ENCODE peak calls at places on chromosomes 5 and 9, in four cellular contexts. H is fibroblast of lung, T is colonic mucosa, R is GM06990. E is an unnamed sample.

GRCh38 chr9:3879731-3880493 is 354.1 kb upstream of the RFX3 start:
- DNase-seq in R (no peak), H (no peak), T (no peak), E (no peak)

GRCh38 chr9:33220681-33221567 is 19.0 kb upstream of the SPINK4 start:
- DNase-seq in T (no peak), R (peak), H (no peak), E (no peak)

GRCh38 chr9:33289501-33289900 is 815 bp upstream of the NFX1 start:
- DNase-seq in H (no peak), R (no peak), T (no peak), E (peak)

GRCh38 chr5:39138892-39139291 is 64.7 kb upstream of the RICTOR start:
- DNase-seq in H (peak), T (no peak), R (no peak), E (no peak)

GRCh38 chr9:129378241-129378661 is 200.2 kb upstream of the IER5L start:
- DNase-seq in T (no peak), R (no peak), H (no peak), E (no peak)

GRCh38 chr9:69173497-69173890 is 583 bp upstream of the TJP2 start:
- DNase-seq in T (no peak), R (no peak), H (no peak), E (no peak)

GRCh38 chr5:117262607-117263131 is 688.0 kb upstream of the SEMA6A start:
- DNase-seq in H (no peak), R (no peak), T (no peak), E (no peak)

GRCh38 chr9:5799314-5799713 is 33.6 kb downstream of the ERMP1 start:
- DNase-seq in R (no peak), H (peak), T (no peak), E (no peak)

GRCh38 chr5:40480392-40480791 is 199.3 kb upstream of the PTGER4 start:
- DNase-seq in R (no peak), T (no peak), H (no peak), E (no peak)

GRCh38 chr5:82306151-82306550 is 28.0 kb upstream of the RPS23 start:
- DNase-seq in H (no peak), R (no peak), T (no peak), E (no peak)

GRCh38 chr9:81146684-81147337 is 542.5 kb downstream of the TLE1 start:
- DNase-seq in T (no peak), R (no peak), H (peak), E (no peak)

GRCh38 chr9:6098431-6098830 is 83.0 kb upstream of the RANBP6 start:
- DNase-seq in H (peak), T (no peak), R (no peak), E (no peak)

GRCh38 chr9:137381501-137382443 is 41.2 kb downstream of the EXD3 start:
- DNase-seq in T (no peak), H (no peak), R (no peak), E (no peak)

GRCh38 chr5:143426437-143426991 is 23.0 kb upstream of the NR3C1 start:
- DNase-seq in H (no peak), R (no peak), T (no peak), E (no peak)

GRCh38 chr5:15566306-15566705 is 66.3 kb downstream of the FBXL7 start:
- DNase-seq in T (no peak), H (no peak), R (no peak), E (no peak)

GRCh38 chr5:138408023-138408422 is 30.8 kb upstream of the REEP2 start:
- DNase-seq in H (no peak), R (peak), T (peak), E (no peak)

GRCh38 chr9:121725008-121725795 is 73.8 kb downstream of the DAB2IP start:
- DNase-seq in R (no peak), H (peak), T (peak), E (no peak)

GRCh38 chr9:72980600-72981265 is 27.9 kb upstream of the ALDH1A1 start:
- DNase-seq in H (no peak), R (no peak), T (no peak), E (no peak)

GRCh38 chr9:85723220-85723619 is 18.5 kb downstream of the AGTPBP1 start:
- DNase-seq in T (peak), H (no peak), R (no peak), E (no peak)

GRCh38 chr9:69193685-69194032 is 19.6 kb downstream of the TJP2 start:
- DNase-seq in H (no peak), T (no peak), R (no peak), E (no peak)

GRCh38 chr5:164353155-164353554 is 847.7 kb downstream of the MAT2B start:
- DNase-seq in R (no peak), H (peak), T (no peak), E (no peak)

GRCh38 chr9:72312563-72312962 is 52.4 kb downstream of the ZFAND5 start:
- DNase-seq in T (no peak), H (no peak), R (no peak), E (no peak)

GRCh38 chr9:137972988-137973470 is 95.4 kb downstream of the CACNA1B start:
- DNase-seq in R (no peak), T (no peak), H (no peak), E (no peak)

GRCh38 chr9:133234577-133235322 is 25.7 kb upstream of the OBP2B start:
- DNase-seq in T (no peak), R (no peak), H (no peak), E (no peak)

GRCh38 chr5:42720242-42720641 is 36.4 kb upstream of the CCDC152 start:
- DNase-seq in T (no peak), R (no peak), H (no peak), E (no peak)

GRCh38 chr5:173974688-173975239 is 14.2 kb upstream of the C5orf47 start:
- DNase-seq in T (no peak), R (no peak), H (no peak), E (no peak)

GRCh38 chr5:134142088-134142487 is 27.6 kb downstream of the TCF7 start:
- DNase-seq in T (peak), R (no peak), H (no peak), E (peak)

GRCh38 chr5:84393969-84394368 is 9.3 kb upstream of the EDIL3 start:
- DNase-seq in R (no peak), T (no peak), H (peak), E (no peak)

GRCh38 chr5:56447232-56447631 is 214.1 kb upstream of the ANKRD55 start:
- DNase-seq in H (no peak), R (no peak), T (no peak), E (no peak)

GRCh38 chr9:93721417-93721965 is 145.1 kb downstream of the PHF2 start:
- DNase-seq in H (no peak), R (no peak), T (no peak), E (no peak)

GRCh38 chr5:1875843-1876671 is 6.7 kb downstream of the IRX4 start:
- DNase-seq in H (no peak), T (no peak), R (no peak), E (no peak)

GRCh38 chr5:103375356-103375755 is 116.8 kb downstream of the MACIR start:
- DNase-seq in R (no peak), H (peak), T (no peak), E (no peak)

GRCh38 chr5:135139397-135140134 is 105.5 kb upstream of the PITX1 start:
- DNase-seq in T (peak), R (no peak), H (peak), E (no peak)

GRCh38 chr5:31783246-31783645 is 144.3 kb downstream of the PDZD2 start:
- DNase-seq in H (no peak), T (no peak), R (no peak), E (no peak)

GRCh38 chr5:73299017-73299630 is 126.1 kb downstream of the TMEM174 start:
- DNase-seq in T (no peak), H (peak), R (peak), E (no peak)

GRCh38 chr5:42879267-42879666 is 67.6 kb upstream of the SELENOP start:
- DNase-seq in T (peak), R (no peak), H (no peak), E (no peak)

GRCh38 chr5:92378961-92379611 is 996.0 kb upstream of the ARRDC3 start:
- DNase-seq in R (no peak), H (peak), T (no peak), E (no peak)

GRCh38 chr5:97936246-97936645 is 753.2 kb upstream of the RIOK2 start:
- DNase-seq in R (no peak), T (no peak), H (no peak), E (no peak)

GRCh38 chr5:140239939-140240700 is 62.8 kb downstream of the PFDN1 start:
- DNase-seq in R (peak), H (peak), T (peak), E (peak)

GRCh38 chr5:105688227-105688807 is 1982.4 kb downstream of the EFNA5 start:
- DNase-seq in T (no peak), R (no peak), H (no peak), E (no peak)

DNA sequence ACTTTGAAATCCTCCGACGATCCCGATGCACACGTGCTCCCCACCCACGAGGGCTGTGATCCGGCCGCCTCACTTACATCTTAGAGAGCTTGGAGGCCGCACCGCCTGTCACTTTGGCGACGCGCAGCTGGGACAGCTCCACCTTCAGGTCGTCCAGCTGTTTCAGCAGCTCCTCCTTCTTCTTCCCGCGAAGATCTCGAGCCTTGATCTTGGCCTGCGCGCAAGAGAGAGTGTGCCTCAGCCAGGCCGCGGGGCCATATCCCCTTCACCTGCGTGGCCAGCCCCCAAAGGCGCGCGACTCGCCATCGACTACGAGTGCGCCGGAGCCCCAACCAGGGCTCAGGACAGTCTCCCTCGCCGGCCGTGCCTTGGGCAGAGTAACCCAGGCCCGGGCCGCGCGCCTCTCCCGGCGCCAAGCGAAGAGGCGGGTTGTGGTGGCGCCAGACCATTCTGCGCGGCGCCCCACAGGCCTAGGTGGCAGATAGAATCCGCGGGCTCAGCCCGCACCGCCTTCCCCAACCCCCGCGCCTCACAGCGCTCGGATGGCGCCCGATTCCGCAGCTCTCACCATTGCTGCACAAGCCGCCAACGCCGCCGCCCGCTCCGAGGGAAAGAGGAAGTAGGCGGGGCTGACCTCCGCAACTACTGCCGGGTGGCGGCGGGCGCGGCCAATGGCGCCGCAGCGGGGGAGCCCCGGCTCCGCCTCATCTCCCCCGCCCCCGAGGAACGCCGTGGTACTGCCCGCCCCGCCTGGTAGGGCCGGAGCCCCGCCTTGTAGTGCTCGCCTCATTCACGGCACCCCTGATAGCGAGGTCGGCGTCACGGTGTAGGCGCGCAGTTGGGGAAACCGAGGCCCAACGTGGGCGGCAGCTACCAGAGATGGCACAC is at the start of the genes ARPC5L and RPL35:
- DNase-seq in H (peak), R (peak), T (peak), E (peak)
- TF ChIP-seq CTCF in H (peak), R (peak), T (peak), E (no peak)

DNA sequence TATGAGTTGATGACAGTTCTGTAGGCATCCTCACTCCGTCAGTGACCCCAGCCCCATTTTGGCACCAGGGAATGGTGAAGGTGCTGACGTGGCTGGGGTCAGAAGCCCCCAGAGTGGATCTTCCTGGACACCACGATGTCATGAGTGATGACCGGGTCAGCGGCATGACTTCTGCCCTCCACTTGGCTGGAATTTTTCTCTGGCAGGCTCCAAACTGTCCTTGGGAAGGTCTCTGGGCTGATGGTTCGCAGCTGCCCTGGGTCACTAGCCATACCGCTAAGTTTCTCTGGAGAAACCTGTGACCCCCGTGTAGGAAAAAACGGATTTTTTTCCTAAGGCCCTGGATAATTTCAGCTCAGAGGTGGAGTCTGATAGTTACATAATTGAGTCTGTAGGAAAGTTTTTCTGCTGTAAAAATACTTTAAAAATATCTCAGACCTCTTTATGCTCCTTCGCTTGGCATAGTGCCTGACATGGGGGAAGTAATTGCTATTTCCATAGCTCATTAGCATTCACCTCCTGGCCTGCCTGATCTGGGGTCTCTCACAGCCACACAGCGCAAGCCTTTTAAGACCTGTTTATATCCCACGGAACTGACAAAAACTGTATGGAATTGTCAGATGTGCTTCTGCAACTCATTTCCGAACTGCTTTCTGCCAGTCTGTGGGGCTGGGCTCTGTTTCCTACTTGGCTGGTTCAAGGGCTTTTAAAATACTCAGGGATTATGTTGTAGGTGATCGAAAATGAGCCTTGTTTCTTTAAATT is 69.2 kb downstream of the ANGPTL2 start:
- DNase-seq in R (no peak), T (no peak), H (peak), E (no peak)
- TF ChIP-seq CTCF in R (no peak), T (no peak), H (no peak), E (no peak)

GRCh38 chr5:166282939-166283338 is 2008.5 kb upstream of the WWC1 start:
- DNase-seq in H (no peak), T (no peak), R (no peak), E (no peak)

GRCh38 chr5:166286832-166287231 is 2004.6 kb upstream of the WWC1 start:
- DNase-seq in R (no peak), H (no peak), T (no peak), E (no peak)

DNA sequence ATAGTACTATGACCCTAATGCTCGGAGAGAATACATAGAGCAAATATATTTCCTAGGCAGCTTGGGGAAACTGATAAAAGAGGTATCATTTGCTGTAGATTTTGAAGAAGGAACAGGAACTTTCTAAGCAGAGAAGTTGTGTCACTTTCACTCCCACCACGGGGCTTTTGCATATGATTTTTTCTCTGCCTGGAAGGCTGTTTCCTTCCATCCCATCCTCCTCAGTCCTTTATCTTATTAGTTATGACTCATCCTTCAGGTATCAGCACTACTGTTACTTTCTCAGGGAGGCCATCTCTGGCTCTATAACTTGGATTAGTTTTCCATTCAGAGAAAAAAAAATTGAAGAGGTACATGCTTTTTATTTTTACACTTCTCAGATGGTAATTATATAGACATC is 2006.1 kb upstream of the WWC1 start:
- DNase-seq in T (no peak), R (no peak), H (no peak), E (no peak)
- TF ChIP-seq CTCF in T (no peak), R (no peak), H (no peak), E (no peak)

DNA sequence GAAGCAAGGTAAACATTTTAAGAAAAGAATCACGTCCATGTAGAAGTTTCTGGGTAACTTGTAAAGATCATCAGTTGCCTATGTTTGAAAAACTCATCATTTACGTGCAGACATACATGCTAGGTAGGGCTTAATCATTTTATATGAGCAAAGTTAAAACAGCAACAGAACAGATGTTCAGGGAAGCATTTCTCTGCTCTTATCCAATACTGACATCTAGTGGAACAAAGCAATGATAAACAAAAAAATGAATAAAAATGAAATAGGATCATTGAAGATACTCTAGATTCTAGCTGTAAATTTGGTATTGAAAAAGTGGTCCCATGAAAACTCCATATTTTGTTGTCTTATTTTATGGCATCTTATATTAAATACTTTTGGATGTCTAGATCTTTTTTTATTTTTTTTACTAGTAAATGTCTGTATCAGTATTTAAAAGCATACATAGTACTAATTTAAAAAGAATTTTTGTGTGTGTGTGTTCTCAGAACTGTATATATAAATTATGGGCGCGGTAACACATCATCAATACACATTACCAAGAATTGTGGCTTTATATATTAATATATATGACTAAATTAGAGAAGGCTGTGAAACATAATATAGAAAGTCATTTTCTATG is 1050.2 kb downstream of the CDH12 start:
- DNase-seq in T (no peak), H (peak), R (no peak), E (no peak)
- TF ChIP-seq CTCF in T (peak), H (peak), R (peak), E (no peak)

DNA sequence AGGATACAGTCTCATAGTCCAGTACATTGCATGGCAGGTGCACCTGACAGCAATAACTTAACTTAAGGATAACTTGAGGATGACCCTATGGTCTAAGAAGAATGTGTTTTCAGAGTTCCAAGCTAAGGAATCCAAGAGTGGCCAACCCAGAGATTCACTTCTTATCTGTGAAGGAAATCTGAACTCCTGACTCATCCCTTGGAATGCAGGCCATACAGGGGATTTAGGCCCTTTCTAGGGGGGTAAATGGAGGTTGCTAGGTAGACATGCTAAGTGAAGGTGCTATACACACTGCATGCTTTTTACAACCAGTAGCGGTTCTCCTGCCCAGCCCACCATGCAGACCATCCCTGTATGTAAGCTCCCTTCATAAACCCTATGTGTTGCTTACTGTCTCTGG is 50.4 kb downstream of the HTR1A start:
- DNase-seq in R (no peak), T (no peak), H (no peak), E (no peak)
- TF ChIP-seq CTCF in R (no peak), T (no peak), H (no peak), E (no peak)

DNA sequence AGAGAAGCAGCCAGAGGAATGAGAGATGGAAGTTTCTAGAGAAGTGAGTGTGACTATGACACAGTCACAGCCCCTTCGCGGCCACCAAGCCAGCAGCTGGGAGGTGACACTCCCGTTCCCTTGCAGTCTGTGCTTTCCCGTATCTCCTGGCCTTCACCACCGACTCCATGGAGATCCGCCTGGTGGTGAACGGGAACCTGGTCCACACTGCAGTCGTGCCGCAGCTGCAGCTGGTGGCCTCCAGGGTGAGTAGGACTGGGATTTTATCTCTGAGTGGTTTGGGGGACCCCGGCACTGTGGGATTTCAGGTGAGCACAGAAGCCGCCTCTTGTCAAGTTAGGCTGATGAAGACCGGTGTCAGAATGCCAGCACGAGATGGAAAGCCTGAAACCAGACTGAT is 12.1 kb upstream of the SLC2A8 start:
- DNase-seq in T (peak), H (no peak), R (no peak), E (no peak)
- TF ChIP-seq CTCF in T (no peak), H (no peak), R (no peak), E (no peak)

E was measured in activated B cell treated with CpG ODN at 0.5 μM for 24 hours.